ENCODE peak calls at places on chromosomes 16 and 17, in nine cellular contexts. E is DND-41, C is keratinocyte, S is mammary epithelial cell, B is SK-N-SH, J is HepG2, D is IMR-90, U is fibroblast of lung, F is GM23338. W is an unnamed sample.

GRCh38 chr16:90031931-90032663 is 12.8 kb upstream of the DBNDD1 start:
- DNase-seq in E (no peak), C (peak; percentile 17), S (no peak), B (peak; percentile 78), J (no peak), D (peak; percentile 48), U (peak; percentile 70), F (no peak), W (no peak)

GRCh38 chr16:2929693-2930092 is 18.0 kb downstream of the FLYWCH1 start:
- DNase-seq in E (no peak), C (no peak), S (no peak), B (no peak), J (no peak), D (no peak), U (no peak), F (no peak), W (no peak)

GRCh38 chr16:57984443-57985203 is 13.7 kb upstream of the CNGB1 start:
- DNase-seq in E (no peak), C (peak; percentile 83), S (peak; percentile 61), B (peak; percentile 96), J (peak; percentile 57), D (peak; percentile 62), U (peak; percentile 70), F (peak; percentile 98), W (peak; percentile 94)

GRCh38 chr16:89170346-89171215 is 967 bp upstream of the CDH15 start:
- DNase-seq in E (peak; percentile 42), C (no peak), S (no peak), B (no peak), J (no peak), D (no peak), U (no peak), F (peak; percentile 91), W (peak; percentile 67)

GRCh38 chr16:12758670-12759558 is 44.8 kb downstream of the CPPED1 start:
- DNase-seq in E (no peak), C (no peak), S (no peak), B (no peak), J (peak; percentile 72), D (no peak), U (no peak), F (no peak), W (no peak)

GRCh38 chr17:73211745-73212144 is 18.9 kb downstream of the COG1 start:
- DNase-seq in E (no peak), C (no peak), S (no peak), B (no peak), J (no peak), D (no peak), U (no peak), F (no peak), W (no peak)

GRCh38 chr17:21676281-21677111 is 15.8 kb upstream of the KCNJ18 start:
- DNase-seq in E (no peak), C (no peak), S (no peak), B (no peak), J (no peak), D (no peak), U (no peak), F (no peak), W (no peak)

GRCh38 chr17:78241277-78242023 is 10.0 kb downstream of the TMEM235 start:
- DNase-seq in E (no peak), C (no peak), S (peak; percentile 24), B (peak; percentile 79), J (peak; percentile 96), D (peak; percentile 47), U (peak; percentile 47), F (peak; percentile 73), W (no peak)

GRCh38 chr16:15658149-15658548 is 8.1 kb downstream of the NDE1 start:
- DNase-seq in E (no peak), C (no peak), S (no peak), B (no peak), J (no peak), D (no peak), U (no peak), F (peak; percentile 7), W (no peak)

GRCh38 chr16:84040823-84041391 is 1.7 kb downstream of the SLC38A8 start:
- DNase-seq in E (no peak), C (no peak), S (peak; percentile 47), B (no peak), J (no peak), D (peak; percentile 41), U (peak; percentile 49), F (no peak), W (no peak)

GRCh38 chr17:39595294-39595693 is 12.4 kb downstream of the NEUROD2 start:
- DNase-seq in E (no peak), C (no peak), S (no peak), B (no peak), J (no peak), D (no peak), U (no peak), F (peak; percentile 61), W (no peak)

GRCh38 chr16:75555213-75555706 is 792 bp downstream of the TMEM231 start:
- DNase-seq in E (no peak), C (no peak), S (peak; percentile 91), B (peak; percentile 90), J (peak; percentile 89), D (peak; percentile 86), U (peak; percentile 91), F (peak; percentile 98), W (peak; percentile 87)

GRCh38 chr17:82832881-82833475 is 6.8 kb downstream of the ZNF750 start:
- DNase-seq in E (no peak), C (no peak), S (no peak), B (no peak), J (no peak), D (no peak), U (no peak), F (no peak), W (no peak)

GRCh38 chr16:80065565-80065964 is 465.0 kb upstream of the MAF start:
- DNase-seq in E (no peak), C (no peak), S (peak; percentile 54), B (no peak), J (no peak), D (no peak), U (no peak), F (no peak), W (peak; percentile 33)

GRCh38 chr16:84043486-84044107 is 1.0 kb upstream of the SLC38A8 start:
- DNase-seq in E (no peak), C (no peak), S (no peak), B (peak; percentile 58), J (peak; percentile 81), D (peak; percentile 18), U (no peak), F (peak; percentile 32), W (no peak)

GRCh38 chr16:77212736-77213541 is 13.7 kb downstream of the SYCE1L start:
- DNase-seq in E (no peak), C (no peak), S (peak; percentile 47), B (peak; percentile 89), J (no peak), D (no peak), U (peak; percentile 39), F (peak; percentile 84), W (peak; percentile 84)

GRCh38 chr17:50168319-50168718 is 2.5 kb downstream of the SGCA start:
- DNase-seq in E (no peak), C (no peak), S (no peak), B (no peak), J (no peak), D (no peak), U (no peak), F (no peak), W (no peak)
- H3K4me2 ChIP-seq in E (no peak overlapping the region), C (no peak overlapping the region), S (no peak overlapping the region), B (no peak overlapping the region), J (no peak overlapping the region), D (no peak overlapping the region), U (no peak overlapping the region), F (no peak overlapping the region), W (no peak overlapping the region)

GRCh38 chr17:57911021-57911420 is 44.2 kb downstream of the CUEDC1 start:
- DNase-seq in E (no peak), C (no peak), S (no peak), B (no peak), J (no peak), D (no peak), U (no peak), F (no peak), W (no peak)

GRCh38 chr17:57911834-57912673 is 43.2 kb downstream of the CUEDC1 start:
- DNase-seq in E (no peak), C (no peak), S (peak; percentile 82), B (no peak), J (peak; percentile 86), D (no peak), U (peak; percentile 58), F (peak; percentile 41), W (no peak)

GRCh38 chr17:57909548-57909947 is 45.7 kb downstream of the CUEDC1 start:
- DNase-seq in E (no peak), C (no peak), S (no peak), B (no peak), J (no peak), D (no peak), U (no peak), F (no peak), W (no peak)

GRCh38 chr17:57908278-57908677 is 46.9 kb downstream of the CUEDC1 start:
- DNase-seq in E (no peak), C (no peak), S (no peak), B (no peak), J (no peak), D (no peak), U (no peak), F (no peak), W (no peak)

GRCh38 chr17:57910462-57910861 is 44.8 kb downstream of the CUEDC1 start:
- DNase-seq in E (no peak), C (no peak), S (no peak), B (no peak), J (no peak), D (no peak), U (no peak), F (no peak), W (no peak)
- H3K4me1 ChIP-seq in E (no peaks in the 10 kb centered on the region), C (peaks cover 9% of the 10 kb centered on the region), S (peaks cover 13% of the 10 kb centered on the region), B (no peaks in the 10 kb centered on the region), J (peaks cover 61% of the 10 kb centered on the region), D (peaks cover 11% of the 10 kb centered on the region), U (peaks cover 4% of the 10 kb centered on the region), F (peaks cover 24% of the 10 kb centered on the region), W (peaks cover 10% of the 10 kb centered on the region)

GRCh38 chr16:30558789-30559377 is 709 bp upstream of the ZNF764 start:
- DNase-seq in E (no peak), C (no peak), S (no peak), B (no peak), J (no peak), D (no peak), U (no peak), F (no peak), W (no peak)
- H2AFZ ChIP-seq in E (peak overlapping the region; percentile 69), C (peak overlapping the region; percentile 90), S (peak overlapping the region; percentile 99), B (peak overlapping the region; percentile 83), J (peak overlapping the region; percentile 78), D (peak overlapping the region; percentile 97), U (peak overlapping the region; percentile 83), F (peak overlapping the region; percentile 24), W (peak overlapping the region; percentile 27)

DNA sequence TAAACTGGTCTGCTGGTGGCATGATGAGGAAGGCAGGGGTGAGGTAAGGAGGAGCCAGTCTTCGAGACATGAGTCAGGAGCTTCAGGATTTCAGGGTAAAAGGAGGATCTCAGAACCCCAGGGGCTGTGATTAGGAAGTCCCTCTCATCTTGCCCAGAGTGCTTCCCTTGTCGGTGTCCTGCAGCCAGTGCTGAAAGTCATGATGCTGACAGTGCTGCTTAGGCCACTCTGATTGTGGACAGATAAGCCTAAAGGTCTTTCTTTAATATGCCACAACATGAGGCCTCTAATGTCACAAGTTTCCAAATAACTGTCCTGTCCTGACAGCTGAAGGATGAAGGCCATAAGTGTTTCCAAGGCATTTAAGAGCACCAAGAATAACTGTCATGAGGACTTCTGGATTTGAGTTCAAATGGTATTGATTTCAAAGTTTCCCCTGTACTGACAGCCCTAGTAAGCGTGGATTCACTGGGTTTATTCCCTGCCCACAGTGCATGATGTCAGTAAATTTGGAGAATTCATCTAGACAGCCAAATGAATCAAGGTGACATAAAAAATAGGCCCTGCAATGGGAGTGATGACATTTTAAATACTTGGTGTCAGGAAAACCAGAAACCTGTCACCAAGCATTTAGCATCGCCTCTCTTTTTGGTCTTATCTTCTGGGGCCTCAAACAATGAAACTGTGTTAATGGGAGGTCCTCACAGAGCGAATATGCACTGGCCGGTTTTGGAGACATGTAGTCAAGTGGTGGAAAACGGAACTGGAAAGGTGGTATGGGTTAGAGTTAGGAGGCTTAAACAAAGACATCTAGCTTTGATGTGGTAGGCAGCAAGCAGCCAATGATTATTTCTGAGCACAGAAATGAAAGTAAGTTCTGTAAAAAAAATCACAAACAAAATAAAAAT is 29.2 kb downstream of the COG4 start:
- DNase-seq in E (no peak), C (no peak), S (no peak), B (no peak), J (no peak), D (peak; percentile 28), U (no peak), F (no peak), W (no peak)
- H3K4me2 ChIP-seq in E (no peak overlapping the region), C (no peak overlapping the region), S (no peak overlapping the region), B (no peak overlapping the region), J (no peak overlapping the region), D (no peak overlapping the region), U (no peak overlapping the region), F (no peak overlapping the region), W (no peak overlapping the region)